ENCODE peak calls at places on chromosomes 16 and 17, in seven cellular contexts. N is occipital lobe; J is head of caudate nucleus; G is activated CD4-positive, CD25-positive, alpha-beta regulatory T cell; O is substantia nigra; D is thoracic aorta; X is AG20443. E is an unnamed sample.

GRCh38 chr17:78337244-78338109 is 22.4 kb downstream of the SOCS3 start:
- DNase-seq in X (peak; percentile 85), J (no peak), D (no peak), O (no peak), G (no peak), N (no peak), E (no peak)

GRCh38 chr17:1365445-1366039 is 34.5 kb downstream of the YWHAE start:
- DNase-seq in G (peak; percentile 28), D (no peak), J (peak; percentile 55), X (peak; percentile 76), O (peak; percentile 2), N (peak; percentile 43), E (peak; percentile 48)

GRCh38 chr16:2874584-2875362 is 8.2 kb upstream of the FLYWCH2 start:
- DNase-seq in J (peak; percentile 75), O (peak; percentile 4), D (peak; percentile 16), X (peak; percentile 88), N (peak; percentile 35), G (peak; percentile 41), E (no peak)

GRCh38 chr16:69892378-69892777 is 58.8 kb upstream of the CLEC18A start:
- DNase-seq in D (no peak), J (no peak), X (no peak), G (no peak), O (no peak), N (no peak), E (no peak)

GRCh38 chr16:86555763-86556130 is 712 bp upstream of the MTHFSD start:
- DNase-seq in J (no peak), N (no peak), G (no peak), D (no peak), O (no peak), X (peak; percentile 24), E (no peak)

GRCh38 chr16:695355-696089 is 5.3 kb upstream of the WDR24 start:
- DNase-seq in G (peak; percentile 65), X (peak; percentile 32), O (no peak), D (no peak), N (peak; percentile 43), J (no peak), E (no peak)

GRCh38 chr16:10466861-10467260 is 81.0 kb downstream of the ATF7IP2 start:
- DNase-seq in O (no peak), G (no peak), N (no peak), X (no peak), D (no peak), J (no peak), E (no peak)

GRCh38 chr16:89300976-89301360 is 83.5 kb downstream of the ZNF778 start:
- DNase-seq in J (no peak), D (no peak), G (no peak), X (no peak), N (no peak), O (no peak), E (no peak)

GRCh38 chr16:58582971-58583765 is 46.5 kb downstream of the CNOT1 start:
- DNase-seq in D (no peak), G (no peak), X (no peak), J (no peak), O (no peak), N (no peak), E (no peak)

GRCh38 chr17:19238167-19238505 is 970 bp downstream of the EPN2 start:
- DNase-seq in J (peak; percentile 26), D (no peak), O (no peak), G (no peak), X (peak; percentile 49), N (no peak), E (no peak)